ENCODE peak calls at places on chromosomes 16 and 17, in ten cellular contexts. K is vagina, R is breast epithelium, H is A673, A is ovary, O is cardiac muscle cell, N is dorsolateral prefrontal cortex, T is WERI-Rb-1, Y is body of pancreas, W is transverse colon. I is an unnamed sample.

GRCh38 chr16:29024280-29024679 is 39.4 kb downstream of the LAT start:
- DNase-seq in K (no peak), R (no peak), H (no peak), A (no peak), O (no peak), N (no peak), T (no peak), Y (no peak), W (no peak), I (no peak)

GRCh38 chr16:12435730-12436129 is 368.0 kb downstream of the CPPED1 start:
- DNase-seq in K (no peak), R (no peak), H (no peak), A (no peak), O (no peak), N (no peak), T (no peak), Y (no peak), W (no peak), I (no peak)

GRCh38 chr16:20866161-20866772 is 33.9 kb downstream of the DCUN1D3 start:
- DNase-seq in K (no peak), R (no peak), H (peak), A (peak), O (peak), N (no peak), T (peak), Y (peak), W (peak), I (peak)

GRCh38 chr17:6753006-6753445 is 2.8 kb upstream of the XAF1 start:
- DNase-seq in K (no peak), R (peak), H (peak), A (peak), O (no peak), N (no peak), T (no peak), Y (peak), W (peak), I (peak)

GRCh38 chr17:55444471-55445441 is 23.1 kb upstream of the MMD start:
- DNase-seq in K (no peak), R (no peak), H (no peak), A (no peak), O (no peak), N (no peak), T (no peak), Y (no peak), W (no peak), I (no peak)

GRCh38 chr16:19123535-19124178 is 9.9 kb downstream of the ITPRIPL2 start:
- DNase-seq in K (no peak), R (no peak), H (no peak), A (no peak), O (no peak), N (no peak), T (no peak), Y (peak), W (peak), I (no peak)

GRCh38 chr17:4986403-4986802 is 1.1 kb downstream of the CAMTA2 start:
- DNase-seq in K (no peak), R (no peak), H (no peak), A (no peak), O (no peak), N (no peak), T (no peak), Y (no peak), W (peak), I (no peak)

GRCh38 chr17:14307560-14308024 is 6.7 kb downstream of the HS3ST3B1 start:
- DNase-seq in K (no peak), R (no peak), H (no peak), A (no peak), O (no peak), N (no peak), T (no peak), Y (no peak), W (no peak), I (no peak)

GRCh38 chr16:14003119-14003570 is 68.0 kb upstream of the MRTFB start:
- DNase-seq in K (no peak), R (peak), H (peak), A (peak), O (peak), N (no peak), T (no peak), Y (no peak), W (peak), I (peak)

GRCh38 chr17:82935944-82936767 is 96.3 kb upstream of the ZNF750 start:
- DNase-seq in K (no peak), R (no peak), H (no peak), A (peak), O (no peak), N (peak), T (no peak), Y (no peak), W (no peak), I (peak)

GRCh38 chr17:42773290-42774035 is at the start of gene VPS25:
- DNase-seq in K (no peak), R (peak), H (peak), A (peak), O (peak), N (peak), T (peak), Y (peak), W (peak), I (no peak)

GRCh38 chr17:57294629-57295501 is 38.5 kb downstream of the MSI2 start:
- DNase-seq in K (no peak), R (no peak), H (peak), A (no peak), O (no peak), N (no peak), T (peak), Y (no peak), W (no peak), I (no peak)

GRCh38 chr16:56860226-56861020 is 4.6 kb upstream of the SLC12A3 start:
- DNase-seq in K (no peak), R (no peak), H (no peak), A (no peak), O (no peak), N (no peak), T (no peak), Y (no peak), W (peak), I (no peak)

GRCh38 chr17:10051112-10051511 is 146.0 kb upstream of the RCVRN start:
- DNase-seq in K (no peak), R (no peak), H (no peak), A (no peak), O (no peak), N (no peak), T (no peak), Y (no peak), W (no peak), I (no peak)

GRCh38 chr17:57692770-57693169 is 52.3 kb downstream of the CCDC182 start:
- DNase-seq in K (no peak), R (no peak), H (no peak), A (no peak), O (no peak), N (no peak), T (no peak), Y (no peak), W (no peak), I (no peak)

GRCh38 chr17:6497496-6498221 is 53.4 kb downstream of the PIMREG start:
- DNase-seq in K (no peak), R (no peak), H (no peak), A (peak), O (no peak), N (no peak), T (no peak), Y (no peak), W (no peak), I (peak)

GRCh38 chr16:2033057-2033911 is 6.6 kb downstream of the NHERF2 start:
- DNase-seq in K (no peak), R (peak), H (peak), A (peak), O (peak), N (peak), T (no peak), Y (no peak), W (peak), I (peak)

GRCh38 chr16:85733839-85734170 is 17.1 kb downstream of the C16orf74 start:
- DNase-seq in K (no peak), R (no peak), H (peak), A (no peak), O (peak), N (no peak), T (no peak), Y (no peak), W (no peak), I (no peak)

GRCh38 chr16:53893731-53894435 is 189.9 kb downstream of the FTO start:
- DNase-seq in K (no peak), R (peak), H (peak), A (no peak), O (no peak), N (no peak), T (no peak), Y (no peak), W (peak), I (no peak)

GRCh38 chr17:18280766-18281165 is 20.3 kb downstream of the MIEF2 start:
- DNase-seq in K (no peak), R (no peak), H (no peak), A (no peak), O (no peak), N (no peak), T (no peak), Y (no peak), W (no peak), I (no peak)

GRCh38 chr16:49492090-49492801 is 118.6 kb downstream of the C16orf78 start:
- DNase-seq in K (no peak), R (peak), H (peak), A (peak), O (peak), N (no peak), T (peak), Y (peak), W (peak), I (no peak)

GRCh38 chr17:65742433-65743312 is 181.2 kb upstream of the AXIN2 start:
- DNase-seq in K (no peak), R (no peak), H (no peak), A (no peak), O (no peak), N (no peak), T (no peak), Y (no peak), W (no peak), I (no peak)

GRCh38 chr17:73797594-73798110 is 153.4 kb upstream of the SDK2 start:
- DNase-seq in K (no peak), R (no peak), H (no peak), A (no peak), O (no peak), N (no peak), T (no peak), Y (no peak), W (no peak), I (no peak)

GRCh38 chr17:32835291-32835761 is 41.6 kb downstream of the MYO1D start:
- DNase-seq in K (no peak), R (no peak), H (no peak), A (no peak), O (no peak), N (no peak), T (no peak), Y (no peak), W (no peak), I (no peak)

GRCh38 chr17:20173091-20173490 is 163.9 kb downstream of the SPECC1 start:
- DNase-seq in K (no peak), R (no peak), H (no peak), A (no peak), O (peak), N (no peak), T (no peak), Y (no peak), W (no peak), I (no peak)

GRCh38 chr17:82357394-82357793 is 1.7 kb upstream of the TEX19 start:
- DNase-seq in K (no peak), R (no peak), H (no peak), A (no peak), O (no peak), N (no peak), T (no peak), Y (no peak), W (no peak), I (no peak)

GRCh38 chr16:67922740-67923139 is 8.9 kb downstream of the CTRL start:
- DNase-seq in K (no peak), R (peak), H (no peak), A (no peak), O (no peak), N (no peak), T (no peak), Y (no peak), W (no peak), I (no peak)

GRCh38 chr16:48912360-48912759 is 302.4 kb upstream of the N4BP1 start:
- DNase-seq in K (no peak), R (no peak), H (no peak), A (no peak), O (no peak), N (no peak), T (no peak), Y (no peak), W (no peak), I (no peak)

GRCh38 chr16:47057631-47057996 is 84.1 kb upstream of the DNAJA2 start:
- DNase-seq in K (no peak), R (no peak), H (no peak), A (peak), O (no peak), N (no peak), T (no peak), Y (no peak), W (no peak), I (no peak)

GRCh38 chr16:4535627-4536108 is 2.9 kb downstream of the CDIP1 start:
- DNase-seq in K (no peak), R (no peak), H (no peak), A (no peak), O (no peak), N (no peak), T (no peak), Y (no peak), W (no peak), I (no peak)

GRCh38 chr17:8762012-8762411 is 3.7 kb upstream of the SPDYE4 start:
- DNase-seq in K (no peak), R (no peak), H (no peak), A (no peak), O (no peak), N (no peak), T (no peak), Y (no peak), W (no peak), I (peak)

GRCh38 chr17:66308856-66309255 is 6.4 kb downstream of the PRKCA start:
- DNase-seq in K (no peak), R (no peak), H (no peak), A (no peak), O (no peak), N (no peak), T (no peak), Y (no peak), W (no peak), I (no peak)

GRCh38 chr17:45248132-45248936 is 13.6 kb downstream of the SPATA32 start:
- DNase-seq in K (no peak), R (peak), H (no peak), A (peak), O (no peak), N (no peak), T (peak), Y (peak), W (peak), I (no peak)
- H3K27ac ChIP-seq in K (peak), R (peak), H (peak), A (no peak), O (no peak), N (no peak), T (peak), Y (peak), W (peak), I (peak)

GRCh38 chr17:77128895-77129567 is 11.7 kb upstream of the SEC14L1 start:
- DNase-seq in K (no peak), R (no peak), H (no peak), A (no peak), O (no peak), N (no peak), T (no peak), Y (no peak), W (no peak), I (no peak)
- H3K4me3 ChIP-seq in K (no peak), R (no peak), H (no peak), A (no peak), O (no peak), N (peak), T (no peak), Y (no peak), W (no peak), I (no peak)

GRCh38 chr16:6616746-6617145 is 715.9 kb upstream of the RBFOX1 start:
- DNase-seq in K (no peak), R (no peak), H (no peak), A (no peak), O (no peak), N (no peak), T (no peak), Y (no peak), W (peak), I (no peak)

GRCh38 chr16:6611535-6611934 is 721.1 kb upstream of the RBFOX1 start:
- DNase-seq in K (no peak), R (no peak), H (peak), A (no peak), O (no peak), N (no peak), T (peak), Y (no peak), W (no peak), I (no peak)

DNA sequence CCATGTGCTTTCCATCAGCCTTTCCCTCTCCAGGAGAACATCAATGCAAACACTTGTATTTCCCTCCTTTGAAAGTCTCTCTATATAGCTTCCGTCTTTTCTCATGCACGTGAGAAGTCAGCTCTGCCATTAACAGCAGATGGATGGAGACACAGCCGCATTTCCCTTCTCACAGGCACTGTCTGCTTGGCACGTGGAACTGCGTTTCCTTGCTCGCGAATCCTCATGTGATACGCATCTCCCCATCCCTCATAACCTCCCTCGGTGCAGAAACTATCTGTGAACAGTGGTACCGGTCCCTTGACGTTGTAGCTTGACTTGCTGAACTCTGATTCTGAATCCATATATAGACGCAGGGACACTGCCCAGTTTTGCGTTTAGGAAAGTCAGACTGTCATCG is 717.0 kb upstream of the RBFOX1 start:
- DNase-seq in K (no peak), R (no peak), H (no peak), A (no peak), O (no peak), N (no peak), T (no peak), Y (no peak), W (no peak), I (no peak)
- H3K27ac ChIP-seq in K (no peak), R (no peak), H (no peak), A (no peak), O (no peak), N (no peak), T (no peak), Y (no peak), W (no peak), I (no peak)

GRCh38 chr17:78915872-78916632 is 9.1 kb downstream of the TIMP2 start:
- DNase-seq in K (no peak), R (no peak), H (no peak), A (no peak), O (no peak), N (no peak), T (no peak), Y (no peak), W (peak), I (no peak)
- H3K4me3 ChIP-seq in K (no peak), R (no peak), H (no peak), A (peak), O (no peak), N (no peak), T (no peak), Y (no peak), W (no peak), I (peak)

GRCh38 chr16:82063456-82064082 is 28.5 kb downstream of the HSD17B2 start:
- DNase-seq in K (no peak), R (no peak), H (no peak), A (no peak), O (no peak), N (no peak), T (no peak), Y (no peak), W (no peak), I (no peak)
- H3K27ac ChIP-seq in K (no peak), R (no peak), H (no peak), A (no peak), O (no peak), N (no peak), T (no peak), Y (no peak), W (peak), I (no peak)

GRCh38 chr17:39926135-39926587 is 1.2 kb downstream of the ORMDL3 start:
- DNase-seq in K (no peak), R (no peak), H (no peak), A (no peak), O (peak), N (no peak), T (no peak), Y (no peak), W (no peak), I (no peak)
- H3K4me3 ChIP-seq in K (peak), R (peak), H (peak), A (peak), O (peak), N (peak), T (no peak), Y (peak), W (peak), I (peak)

I was measured in coronary artery.